ENCODE peak calls at places on chromosomes 11 and 22, in six cellular contexts. One of them, this sample, is unnamed.

GRCh38 chr22:26673485-26673884 is 16.1 kb downstream of the MIAT start:
- DNase-seq in testis: no peak
- DNase-seq in breast epithelium: no peak
- DNase-seq in right atrium auricular region: no peak
- DNase-seq in suprapubic skin: no peak
- DNase-seq in CD8-positive, alpha-beta T cell: peak; percentile 35
- DNase-seq in this sample: no peak

GRCh38 chr11:30830666-30831065 is 244.5 kb upstream of the MPPED2 start:
- DNase-seq in CD8-positive, alpha-beta T cell: no peak
- DNase-seq in suprapubic skin: no peak
- DNase-seq in breast epithelium: no peak
- DNase-seq in right atrium auricular region: no peak
- DNase-seq in testis: no peak
- DNase-seq in this sample: no peak

GRCh38 chr11:95134491-95134890 is 44.8 kb downstream of the ENDOD1 start:
- DNase-seq in breast epithelium: peak; percentile 74
- DNase-seq in right atrium auricular region: no peak
- DNase-seq in CD8-positive, alpha-beta T cell: no peak
- DNase-seq in suprapubic skin: no peak
- DNase-seq in testis: peak; percentile 79
- DNase-seq in this sample: no peak

GRCh38 chr11:35523861-35524260 is 1.6 kb downstream of the PAMR1 start:
- DNase-seq in CD8-positive, alpha-beta T cell: no peak
- DNase-seq in breast epithelium: no peak
- DNase-seq in right atrium auricular region: no peak
- DNase-seq in testis: no peak
- DNase-seq in suprapubic skin: no peak
- DNase-seq in this sample: no peak

GRCh38 chr11:105244157-105244820 is 104.7 kb upstream of the CARD18 start:
- DNase-seq in suprapubic skin: no peak
- DNase-seq in right atrium auricular region: no peak
- DNase-seq in testis: peak; percentile 17
- DNase-seq in breast epithelium: no peak
- DNase-seq in CD8-positive, alpha-beta T cell: no peak
- DNase-seq in this sample: no peak

GRCh38 chr11:20931029-20931428 is 261.6 kb downstream of the NELL1 start:
- DNase-seq in CD8-positive, alpha-beta T cell: no peak
- DNase-seq in right atrium auricular region: no peak
- DNase-seq in breast epithelium: no peak
- DNase-seq in suprapubic skin: no peak
- DNase-seq in testis: no peak
- DNase-seq in this sample: no peak

GRCh38 chr11:69353696-69354544 is 60.0 kb downstream of the MYEOV start:
- DNase-seq in CD8-positive, alpha-beta T cell: no peak
- DNase-seq in breast epithelium: peak; percentile 5
- DNase-seq in right atrium auricular region: peak; percentile 18
- DNase-seq in testis: no peak
- DNase-seq in suprapubic skin: peak; percentile 77
- DNase-seq in this sample: no peak

GRCh38 chr11:9125185-9125886 is 33.9 kb upstream of the SCUBE2 start:
- DNase-seq in breast epithelium: no peak
- DNase-seq in suprapubic skin: no peak
- DNase-seq in testis: no peak
- DNase-seq in right atrium auricular region: no peak
- DNase-seq in CD8-positive, alpha-beta T cell: no peak
- DNase-seq in this sample: no peak

GRCh38 chr11:110715541-110715940 is 3.3 kb upstream of the ARHGAP20 start:
- DNase-seq in CD8-positive, alpha-beta T cell: no peak
- DNase-seq in breast epithelium: no peak
- DNase-seq in suprapubic skin: no peak
- DNase-seq in right atrium auricular region: no peak
- DNase-seq in testis: no peak
- DNase-seq in this sample: no peak

GRCh38 chr22:46974077-46974476 is 211.6 kb downstream of the TBC1D22A start:
- DNase-seq in right atrium auricular region: no peak
- DNase-seq in suprapubic skin: no peak
- DNase-seq in CD8-positive, alpha-beta T cell: no peak
- DNase-seq in breast epithelium: no peak
- DNase-seq in testis: no peak
- DNase-seq in this sample: no peak

GRCh38 chr11:47308050-47308823 is 38.3 kb downstream of the MADD start:
- DNase-seq in breast epithelium: no peak
- DNase-seq in suprapubic skin: no peak
- DNase-seq in testis: peak; percentile 2
- DNase-seq in right atrium auricular region: no peak
- DNase-seq in CD8-positive, alpha-beta T cell: no peak
- DNase-seq in this sample: no peak

GRCh38 chr11:44579172-44579804 is 13.8 kb downstream of the CD82 start:
- DNase-seq in CD8-positive, alpha-beta T cell: no peak
- DNase-seq in suprapubic skin: no peak
- DNase-seq in right atrium auricular region: no peak
- DNase-seq in breast epithelium: no peak
- DNase-seq in testis: no peak
- DNase-seq in this sample: no peak

GRCh38 chr11:27095050-27095449 is 54.4 kb downstream of the BBOX1 start:
- DNase-seq in suprapubic skin: no peak
- DNase-seq in CD8-positive, alpha-beta T cell: no peak
- DNase-seq in right atrium auricular region: no peak
- DNase-seq in testis: no peak
- DNase-seq in breast epithelium: no peak
- DNase-seq in this sample: no peak

GRCh38 chr11:108786281-108786990 is 121.6 kb downstream of the DDX10 start:
- DNase-seq in right atrium auricular region: no peak
- DNase-seq in suprapubic skin: no peak
- DNase-seq in breast epithelium: no peak
- DNase-seq in testis: no peak
- DNase-seq in CD8-positive, alpha-beta T cell: no peak
- DNase-seq in this sample: no peak

GRCh38 chr11:12149672-12150225 is 39.4 kb downstream of the MICAL2 start:
- DNase-seq in right atrium auricular region: no peak
- DNase-seq in suprapubic skin: no peak
- DNase-seq in CD8-positive, alpha-beta T cell: no peak
- DNase-seq in breast epithelium: no peak
- DNase-seq in testis: peak; percentile 34
- DNase-seq in this sample: no peak

GRCh38 chr11:109511598-109511997 is 89.6 kb downstream of the C11orf87 start:
- DNase-seq in CD8-positive, alpha-beta T cell: no peak
- DNase-seq in testis: no peak
- DNase-seq in suprapubic skin: no peak
- DNase-seq in right atrium auricular region: no peak
- DNase-seq in breast epithelium: no peak
- DNase-seq in this sample: no peak

DNA sequence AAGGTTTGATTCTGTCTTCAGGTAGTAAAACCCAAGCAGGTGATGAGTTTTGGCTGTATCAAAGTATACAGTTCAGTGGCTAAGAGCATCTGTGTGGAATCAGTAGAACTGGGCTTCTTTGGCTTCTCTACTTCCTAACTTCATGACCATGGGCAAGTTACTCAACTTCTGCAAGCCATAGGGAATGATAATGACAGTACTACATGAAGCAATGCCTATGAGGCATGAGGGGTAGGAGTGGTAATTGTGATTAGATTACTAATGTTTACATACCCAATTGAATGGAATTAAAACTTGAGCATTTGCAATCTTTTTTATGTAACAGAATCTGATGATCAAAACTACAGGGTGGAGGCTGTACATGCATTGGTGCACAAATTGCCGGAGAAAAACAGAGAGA is 164.3 kb downstream of the PGR start:
- DNase-seq in breast epithelium: no peak
- DNase-seq in testis: no peak
- DNase-seq in right atrium auricular region: no peak
- DNase-seq in CD8-positive, alpha-beta T cell: no peak
- DNase-seq in suprapubic skin: no peak
- DNase-seq in this sample: no peak
- H3K4me3 ChIP-seq in breast epithelium: no peak overlapping the region
- H3K4me3 ChIP-seq in testis: no peak overlapping the region
- H3K4me3 ChIP-seq in right atrium auricular region: no peak overlapping the region
- H3K4me3 ChIP-seq in CD8-positive, alpha-beta T cell: no peak overlapping the region
- H3K4me3 ChIP-seq in suprapubic skin: no peak overlapping the region
- H3K4me3 ChIP-seq in this sample: no peak overlapping the region

GRCh38 chr22:20016734-20017621 is at the start of gene ARVCF:
- DNase-seq in suprapubic skin: peak; percentile 96
- DNase-seq in CD8-positive, alpha-beta T cell: peak; percentile 92
- DNase-seq in testis: peak; percentile 93
- DNase-seq in right atrium auricular region: peak; percentile 93
- DNase-seq in breast epithelium: peak; percentile 83
- DNase-seq in this sample: peak; percentile 91
- TF ChIP-seq CTCF in suprapubic skin: peak; percentile 21
- TF ChIP-seq CTCF in CD8-positive, alpha-beta T cell: no peak
- TF ChIP-seq CTCF in testis: peak; percentile 16
- TF ChIP-seq CTCF in right atrium auricular region: peak; percentile 40
- TF ChIP-seq CTCF in breast epithelium: peak; percentile 37
- TF ChIP-seq CTCF in this sample: no peak

GRCh38 chr22:33357894-33358440 is 299.8 kb upstream of the SYN3 start:
- DNase-seq in testis: no peak
- DNase-seq in CD8-positive, alpha-beta T cell: no peak
- DNase-seq in suprapubic skin: no peak
- DNase-seq in right atrium auricular region: no peak
- DNase-seq in breast epithelium: no peak
- DNase-seq in this sample: no peak
- H3K4me3 ChIP-seq in testis: no peak overlapping the region
- H3K4me3 ChIP-seq in CD8-positive, alpha-beta T cell: no peak overlapping the region
- H3K4me3 ChIP-seq in suprapubic skin: no peak overlapping the region
- H3K4me3 ChIP-seq in right atrium auricular region: no peak overlapping the region
- H3K4me3 ChIP-seq in breast epithelium: no peak overlapping the region
- H3K4me3 ChIP-seq in this sample: no peak overlapping the region

DNA sequence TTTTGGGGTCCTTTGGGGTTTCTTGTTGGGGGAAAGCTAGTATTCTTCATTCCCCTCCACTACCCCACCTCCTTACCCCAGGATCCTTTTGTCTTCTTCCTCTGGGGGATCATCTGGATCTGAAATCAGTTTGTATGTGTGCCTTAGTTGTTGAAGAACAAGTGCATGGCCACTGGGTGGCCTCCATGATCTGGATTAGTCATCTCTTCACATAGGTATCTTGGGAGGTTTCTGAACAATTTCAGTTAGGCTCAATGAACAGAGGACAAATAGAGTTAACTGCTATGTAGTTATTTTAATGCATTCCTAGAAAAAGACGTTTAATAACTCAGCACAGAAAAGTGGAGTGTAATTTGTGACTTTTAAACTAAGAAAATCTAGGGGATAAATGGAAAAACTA is 7.1 kb upstream of the VWA5A start:
- DNase-seq in right atrium auricular region: no peak
- DNase-seq in suprapubic skin: no peak
- DNase-seq in testis: peak; percentile 26
- DNase-seq in CD8-positive, alpha-beta T cell: no peak
- DNase-seq in breast epithelium: no peak
- DNase-seq in this sample: no peak
- TF ChIP-seq CTCF in right atrium auricular region: no peak
- TF ChIP-seq CTCF in suprapubic skin: no peak
- TF ChIP-seq CTCF in testis: no peak
- TF ChIP-seq CTCF in CD8-positive, alpha-beta T cell: no peak
- TF ChIP-seq CTCF in breast epithelium: no peak
- TF ChIP-seq CTCF in this sample: peak; percentile 31

GRCh38 chr11:112292785-112293407 is 32.2 kb upstream of the PLET1 start:
- DNase-seq in testis: no peak
- DNase-seq in right atrium auricular region: peak; percentile 73
- DNase-seq in CD8-positive, alpha-beta T cell: no peak
- DNase-seq in breast epithelium: peak; percentile 80
- DNase-seq in suprapubic skin: no peak
- DNase-seq in this sample: no peak

GRCh38 chr11:112290462-112290894 is 29.8 kb upstream of the PLET1 start:
- DNase-seq in right atrium auricular region: no peak
- DNase-seq in breast epithelium: no peak
- DNase-seq in CD8-positive, alpha-beta T cell: no peak
- DNase-seq in suprapubic skin: no peak
- DNase-seq in testis: no peak
- DNase-seq in this sample: no peak

GRCh38 chr11:112289588-112290461 is 29.2 kb upstream of the PLET1 start:
- DNase-seq in breast epithelium: peak; percentile 61
- DNase-seq in right atrium auricular region: peak; percentile 78
- DNase-seq in CD8-positive, alpha-beta T cell: peak; percentile 86
- DNase-seq in testis: peak; percentile 81
- DNase-seq in suprapubic skin: peak; percentile 90
- DNase-seq in this sample: peak; percentile 69

GRCh38 chr11:112292188-112292587 is 31.5 kb upstream of the PLET1 start:
- DNase-seq in breast epithelium: no peak
- DNase-seq in testis: no peak
- DNase-seq in CD8-positive, alpha-beta T cell: no peak
- DNase-seq in suprapubic skin: no peak
- DNase-seq in right atrium auricular region: no peak
- DNase-seq in this sample: no peak

GRCh38 chr11:112291191-112291590 is 30.5 kb upstream of the PLET1 start:
- DNase-seq in CD8-positive, alpha-beta T cell: no peak
- DNase-seq in suprapubic skin: no peak
- DNase-seq in right atrium auricular region: no peak
- DNase-seq in breast epithelium: no peak
- DNase-seq in testis: no peak
- DNase-seq in this sample: no peak
- H3K4me3 ChIP-seq in CD8-positive, alpha-beta T cell: no peak overlapping the region
- H3K4me3 ChIP-seq in suprapubic skin: no peak overlapping the region
- H3K4me3 ChIP-seq in right atrium auricular region: peak overlapping the region; percentile 60
- H3K4me3 ChIP-seq in breast epithelium: no peak overlapping the region
- H3K4me3 ChIP-seq in testis: no peak overlapping the region
- H3K4me3 ChIP-seq in this sample: no peak overlapping the region